ENCODE peak calls at places on chromosome 15, in four cellular contexts. B is KBM-7, W is thoracic aorta, E is NCI-H460. H is an unnamed sample.

GRCh38 chr15:80404057-80404718 is at the start of gene ARNT2:
- DNase-seq in B (no peak), E (peak; percentile 0), W (no peak), H (no peak)

GRCh38 chr15:58608711-58609110 is 140.8 kb downstream of the ADAM10 start:
- DNase-seq in W (no peak), E (no peak), B (no peak), H (no peak)

GRCh38 chr15:58190419-58190818 is 52.2 kb downstream of the AQP9 start:
- DNase-seq in W (no peak), E (no peak), B (no peak), H (no peak)

GRCh38 chr15:71691700-71692417 is 118.5 kb upstream of the NR2E3 start:
- DNase-seq in B (no peak), W (no peak), E (no peak), H (no peak)

GRCh38 chr15:89761009-89761831 is 10.2 kb upstream of the MESP1 start:
- DNase-seq in E (no peak), B (no peak), W (no peak), H (no peak)

GRCh38 chr15:90126457-90127435 is 24.5 kb upstream of the IDH2 start:
- DNase-seq in B (no peak), E (no peak), W (no peak), H (no peak)

GRCh38 chr15:52733078-52733477 is 53.9 kb upstream of the ATOSA start:
- DNase-seq in W (no peak), B (no peak), E (no peak), H (peak; percentile 56)

GRCh38 chr15:68795298-68795848 is 25.3 kb downstream of the ANP32A start:
- DNase-seq in W (peak; percentile 74), E (no peak), B (peak; percentile 98), H (no peak)

H was measured in NB4.